ENCODE peak calls at places on chromosome 11, in five cellular contexts. Z, W, N, L and I are unnamed samples.

GRCh38 chr11:129023968-129024676 is 81.5 kb upstream of the TP53AIP1 start:
- DNase-seq in Z (peak), W (no peak), N (peak), L (no peak), I (no peak)

GRCh38 chr11:29351301-29351873 is 665.4 kb downstream of the KCNA4 start:
- DNase-seq in Z (no peak), W (no peak), N (no peak), L (no peak), I (no peak)

GRCh38 chr11:35735411-35735810 is 72.8 kb downstream of the TRIM44 start:
- DNase-seq in Z (no peak), W (no peak), N (no peak), L (no peak), I (no peak)

GRCh38 chr11:72617080-72617744 is 57.0 kb downstream of the PDE2A start:
- DNase-seq in Z (no peak), W (no peak), N (no peak), L (peak), I (no peak)

GRCh38 chr11:20132667-20133039 is 27.6 kb downstream of the DBX1 start:
- DNase-seq in Z (no peak), W (no peak), N (no peak), L (no peak), I (no peak)

GRCh38 chr11:8671242-8671641 is 11.2 kb downstream of the TRIM66 start:
- DNase-seq in Z (peak), W (no peak), N (no peak), L (peak), I (no peak)

GRCh38 chr11:122696662-122697061 is 41.1 kb downstream of the UBASH3B start:
- DNase-seq in Z (no peak), W (peak), N (no peak), L (no peak), I (peak)

GRCh38 chr11:83115992-83116641 is 40.8 kb upstream of the PCF11 start:
- DNase-seq in Z (no peak), W (no peak), N (no peak), L (no peak), I (peak)

GRCh38 chr11:110524227-110524626 is 94.5 kb downstream of the FDX1 start:
- DNase-seq in Z (no peak), W (no peak), N (no peak), L (no peak), I (no peak)

GRCh38 chr11:72144807-72145565 is 9.5 kb downstream of the FOLR3 start:
- DNase-seq in Z (no peak), W (no peak), N (no peak), L (no peak), I (no peak)